ENCODE peak calls at places on chromosomes 3 and 15, in four cellular contexts. C is stimulated activated effector memory CD8-positive, alpha-beta T cell treated with anti-CD3 and anti-CD28 coated beads, Interleukin-12 subunit alpha, Interleukin-12 subunit beta, amount 100 ng/mL, for 72 hours; A is AG09319; L is HS-5. G is an unnamed sample.

GRCh38 chr3:15110201-15110600 is 11.3 kb upstream of the RBSN start:
- DNase-seq in A (no peak), L (no peak), C (no peak), G (no peak)

GRCh38 chr15:79042213-79042928 is 48.2 kb downstream of the RASGRF1 start:
- DNase-seq in L (no peak), C (no peak), A (no peak), G (no peak)

GRCh38 chr15:25710184-25710583 is 152.9 kb downstream of the ATP10A start:
- DNase-seq in C (peak; percentile 62), L (no peak), A (no peak), G (no peak)

GRCh38 chr15:50049871-50050270 is 69.2 kb downstream of the ATP8B4 start:
- DNase-seq in A (peak; percentile 36), L (peak; percentile 33), C (no peak), G (no peak)

GRCh38 chr15:25862469-25863066 is 559 bp downstream of the ATP10A start:
- DNase-seq in L (no peak), C (peak; percentile 68), A (no peak), G (no peak)

GRCh38 chr15:68653795-68654194 is 75.0 kb downstream of the CORO2B start:
- DNase-seq in C (no peak), A (no peak), L (no peak), G (peak; percentile 70)

GRCh38 chr3:53250453-53250852 is 5.4 kb downstream of the TKT start:
- DNase-seq in A (no peak), L (no peak), C (no peak), G (no peak)

GRCh38 chr3:79019137-79019923 is 748.5 kb downstream of the ROBO1 start:
- DNase-seq in L (peak; percentile 82), A (peak; percentile 78), C (no peak), G (peak; percentile 91)

GRCh38 chr15:89387140-89387903 is 52.7 kb upstream of the POLG start:
- DNase-seq in C (no peak), A (no peak), L (no peak), G (no peak)

GRCh38 chr3:156483426-156483825 is 71.5 kb downstream of the SSR3 start:
- DNase-seq in L (peak; percentile 73), A (peak; percentile 19), C (peak; percentile 55), G (no peak)

GRCh38 chr15:93658026-93658790 is 569.2 kb upstream of the RGMA start:
- DNase-seq in L (no peak), C (no peak), A (no peak), G (no peak)

GRCh38 chr3:19348929-19349564 is 200.7 kb downstream of the KCNH8 start:
- DNase-seq in L (no peak), A (no peak), C (no peak), G (no peak)

GRCh38 chr3:7469866-7470265 is 609.0 kb downstream of the GRM7 start:
- DNase-seq in L (no peak), A (no peak), C (no peak), G (no peak)

GRCh38 chr15:90028376-90028775 is 27.3 kb downstream of the ZNF710 start:
- DNase-seq in A (no peak), L (no peak), C (no peak), G (no peak)

GRCh38 chr3:24017305-24017704 is 72.2 kb downstream of the NR1D2 start:
- DNase-seq in C (no peak), A (no peak), L (no peak), G (no peak)

GRCh38 chr3:37559461-37559860 is 302.2 kb upstream of the CTDSPL start:
- DNase-seq in A (no peak), L (peak; percentile 73), C (no peak), G (no peak)

GRCh38 chr3:179324270-179324754 is 1.5 kb downstream of the ZNF639 start:
- DNase-seq in L (no peak), A (no peak), C (no peak), G (no peak)

GRCh38 chr3:98645039-98645438 is 51.6 kb upstream of the CPOX start:
- DNase-seq in A (no peak), L (no peak), C (no peak), G (no peak)

GRCh38 chr3:141915766-141916165 is 39.3 kb downstream of the ATP1B3 start:
- DNase-seq in A (no peak), C (no peak), L (no peak), G (no peak)